ENCODE peak calls at places on chromosome 9, in eight cellular contexts. I is heart left ventricle, U is A549, X is ovary, T is endothelial cell of umbilical vein, C is adrenal gland, B is IMR-90, N is gastrocnemius medialis. Z is an unnamed sample.

GRCh38 chr9:89885156-89885555 is 280.3 kb downstream of the GADD45G start:
- DNase-seq in I (no peak), U (no peak), X (no peak), T (no peak), C (no peak), B (no peak), N (no peak), Z (no peak)

GRCh38 chr9:134710271-134710540 is 68.6 kb downstream of the COL5A1 start:
- DNase-seq in I (no peak), U (no peak), X (no peak), T (no peak), C (no peak), B (no peak), N (no peak), Z (no peak)

GRCh38 chr9:87343816-87344438 is 153.7 kb upstream of the DAPK1 start:
- DNase-seq in I (no peak), U (no peak), X (no peak), T (no peak), C (no peak), B (no peak), N (no peak), Z (no peak)

GRCh38 chr9:98929096-98929495 is 14.6 kb upstream of the COL15A1 start:
- DNase-seq in I (no peak), U (no peak), X (no peak), T (no peak), C (no peak), B (peak; percentile 83), N (no peak), Z (no peak)

GRCh38 chr9:89969156-89969566 is 364.3 kb downstream of the GADD45G start:
- DNase-seq in I (no peak), U (no peak), X (no peak), T (no peak), C (no peak), B (peak; percentile 1), N (no peak), Z (no peak)

GRCh38 chr9:97474373-97474925 is 27.0 kb upstream of the TMOD1 start:
- DNase-seq in I (no peak), U (no peak), X (no peak), T (no peak), C (no peak), B (peak; percentile 62), N (no peak), Z (no peak)

GRCh38 chr9:134068742-134069535 is 1.1 kb upstream of the BRD3 start:
- DNase-seq in I (no peak), U (no peak), X (peak; percentile 36), T (peak; percentile 57), C (peak; percentile 21), B (peak; percentile 6), N (no peak), Z (no peak)

GRCh38 chr9:89226076-89226475 is 47.5 kb upstream of the SHC3 start:
- DNase-seq in I (no peak), U (no peak), X (no peak), T (no peak), C (no peak), B (peak; percentile 51), N (no peak), Z (no peak)

GRCh38 chr9:123769723-123770122 is 160.2 kb downstream of the DENND1A start:
- DNase-seq in I (no peak), U (no peak), X (no peak), T (no peak), C (no peak), B (no peak), N (no peak), Z (no peak)

GRCh38 chr9:111356567-111357244 is 26.7 kb upstream of the OR2K2 start:
- DNase-seq in I (no peak), U (peak; percentile 75), X (peak; percentile 17), T (peak; percentile 53), C (peak; percentile 56), B (peak; percentile 94), N (no peak), Z (no peak)

GRCh38 chr9:98049668-98050067 is 6.9 kb upstream of the NANS start:
- DNase-seq in I (no peak), U (no peak), X (no peak), T (no peak), C (no peak), B (no peak), N (no peak), Z (no peak)

DNA sequence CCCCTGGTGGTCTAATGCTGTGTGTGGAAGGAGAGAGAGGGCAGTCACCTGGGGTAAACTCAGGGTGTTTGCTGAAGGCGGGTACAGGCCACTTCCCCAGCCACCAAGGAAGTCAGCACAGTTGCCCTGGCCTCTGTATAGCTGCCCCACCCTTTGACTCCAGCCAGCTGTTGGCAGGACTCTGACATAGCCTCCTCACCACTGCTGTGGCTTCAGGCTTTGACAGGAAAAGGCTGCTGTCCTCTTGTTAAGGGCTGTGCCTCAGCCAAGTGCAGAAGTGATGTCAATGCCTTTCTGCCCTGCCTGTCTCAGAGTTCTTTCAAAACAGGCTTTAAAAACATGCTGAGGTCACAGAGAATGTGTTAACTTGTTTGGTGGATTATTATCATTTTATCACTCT is 487.2 kb upstream of the KLF4 start:
- DNase-seq in I (peak; percentile 18), U (no peak), X (no peak), T (no peak), C (peak; percentile 42), B (no peak), N (peak; percentile 70), Z (peak; percentile 16)
- TF ChIP-seq POLR2A in I (no peak), U (no peak), X (no peak), T (no peak), C (no peak), B (no peak), N (no peak), Z (no peak)

GRCh38 chr9:9996259-9996658 is 616.5 kb downstream of the PTPRD start:
- DNase-seq in I (no peak), U (no peak), X (no peak), T (peak; percentile 40), C (no peak), B (no peak), N (no peak), Z (no peak)

GRCh38 chr9:10000669-10001068 is 612.1 kb downstream of the PTPRD start:
- DNase-seq in I (no peak), U (no peak), X (no peak), T (no peak), C (no peak), B (no peak), N (no peak), Z (no peak)

GRCh38 chr9:10003047-10003446 is 609.8 kb downstream of the PTPRD start:
- DNase-seq in I (no peak), U (no peak), X (no peak), T (peak; percentile 60), C (no peak), B (no peak), N (no peak), Z (no peak)

GRCh38 chr9:9997585-9997984 is 615.2 kb downstream of the PTPRD start:
- DNase-seq in I (no peak), U (no peak), X (no peak), T (no peak), C (no peak), B (no peak), N (no peak), Z (no peak)

DNA sequence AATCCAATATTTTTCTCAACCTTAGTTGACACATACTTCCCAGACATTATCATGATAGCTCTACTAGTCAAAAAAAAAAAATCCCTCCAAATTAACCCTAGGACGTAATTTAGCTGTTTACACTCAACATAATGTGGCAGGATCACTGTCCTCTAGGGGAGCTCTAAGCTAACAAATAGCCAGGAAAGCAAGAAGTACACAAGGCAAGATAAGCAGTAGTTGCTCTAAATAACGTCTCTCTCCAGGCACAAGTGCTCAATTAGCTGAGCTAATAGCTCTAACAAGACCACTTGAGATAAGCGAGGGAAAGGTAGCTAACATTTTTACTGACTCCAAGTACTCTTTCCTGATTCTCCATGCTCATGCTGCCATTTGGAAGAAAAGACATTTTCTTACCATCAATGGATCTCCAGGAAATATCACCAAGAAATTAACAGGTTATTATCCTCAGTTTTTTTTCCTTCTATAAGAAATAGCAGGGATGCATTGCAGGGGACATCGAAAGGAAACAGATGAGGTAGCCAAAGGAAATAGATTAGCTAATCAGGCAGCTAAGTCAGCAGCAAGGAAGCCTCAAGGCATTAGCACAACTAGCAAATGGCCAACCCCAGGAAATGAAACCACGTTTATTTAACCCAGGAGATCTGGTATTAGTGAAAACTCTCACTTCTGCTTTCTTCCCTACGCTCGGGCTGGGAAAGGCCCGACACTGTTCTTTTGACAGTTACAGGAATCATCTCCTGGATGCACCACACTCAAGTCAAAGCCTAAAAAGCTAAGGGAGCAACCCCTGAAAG is 614.1 kb downstream of the PTPRD start:
- DNase-seq in I (no peak), U (peak; percentile 9), X (no peak), T (peak; percentile 86), C (no peak), B (no peak), N (no peak), Z (no peak)
- TF ChIP-seq CTCF in I (no peak), U (no peak), X (no peak), T (peak; percentile 56), C (no peak), B (peak; percentile 6), N (no peak), Z (no peak)

GRCh38 chr9:137129089-137129455 is 9.9 kb upstream of the GRIN1 start:
- DNase-seq in I (no peak), U (peak; percentile 51), X (no peak), T (no peak), C (no peak), B (peak; percentile 25), N (no peak), Z (peak; percentile 70)

GRCh38 chr9:137126786-137127185 is 12.2 kb upstream of the GRIN1 start:
- DNase-seq in I (no peak), U (no peak), X (no peak), T (no peak), C (no peak), B (no peak), N (no peak), Z (no peak)

GRCh38 chr9:137129456-137130175 is 9.3 kb upstream of the GRIN1 start:
- DNase-seq in I (peak; percentile 87), U (peak; percentile 95), X (peak; percentile 79), T (peak; percentile 92), C (peak; percentile 87), B (peak; percentile 91), N (peak; percentile 72), Z (peak; percentile 91)

GRCh38 chr9:137128158-137129088 is 10.5 kb upstream of the GRIN1 start:
- DNase-seq in I (no peak), U (no peak), X (no peak), T (no peak), C (no peak), B (no peak), N (no peak), Z (peak; percentile 46)

GRCh38 chr9:137127301-137128157 is 11.4 kb upstream of the GRIN1 start:
- DNase-seq in I (no peak), U (peak; percentile 57), X (no peak), T (peak; percentile 35), C (no peak), B (no peak), N (no peak), Z (peak; percentile 82)
- H3K4me1 ChIP-seq in I (peaks cover 19% of the 10 kb centered on the region), U (peaks cover 17% of the 10 kb centered on the region), X (peaks cover 12% of the 10 kb centered on the region), T (peaks cover 26% of the 10 kb centered on the region), C (peaks cover 26% of the 10 kb centered on the region), B (peaks cover 12% of the 10 kb centered on the region), N (peaks cover 12% of the 10 kb centered on the region), Z (peaks cover 42% of the 10 kb centered on the region)

DNA sequence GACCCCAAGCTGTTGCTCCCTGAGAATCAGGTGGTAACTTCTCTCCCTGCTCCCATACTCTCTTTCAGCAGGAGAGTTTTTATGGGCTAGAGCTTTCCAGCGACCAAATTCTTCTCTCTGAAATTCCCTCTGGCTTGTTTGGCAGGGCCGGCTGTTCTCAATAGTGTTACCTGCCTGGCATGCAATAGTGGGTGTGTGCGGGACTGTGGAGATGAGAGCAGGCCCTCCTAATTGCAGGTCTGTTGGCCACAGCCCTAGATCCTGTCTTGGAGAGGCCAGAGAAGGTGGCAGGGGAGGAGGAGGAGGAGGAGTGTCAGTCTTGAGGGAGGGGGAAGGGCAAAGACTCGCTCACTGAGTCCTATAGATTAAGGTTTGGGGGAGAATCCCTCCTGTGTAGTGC is 29.5 kb downstream of the AQP7 start:
- DNase-seq in I (no peak), U (no peak), X (no peak), T (no peak), C (no peak), B (no peak), N (peak; percentile 1), Z (no peak)
- TF ChIP-seq POLR2A in I (no peak), U (no peak), X (no peak), T (no peak), C (no peak), B (no peak), N (no peak), Z (no peak)

Z was measured in body of pancreas.